ENCODE peak calls at places on chromosomes 5 and 9, in four cellular contexts. L is occipital lobe, C is lower lobe of right lung, N is foreskin fibroblast. Q is an unnamed sample.
A peak's percentile ranks its signal among the peaks of the same experiment; 100 is the strongest.

GRCh38 chr9:115715656-115716055 is 437.9 kb upstream of the PAPPA start:
- DNase-seq in C (no peak), N (peak; percentile 41), L (no peak), Q (no peak)

GRCh38 chr9:18865542-18865941 is 167.5 kb downstream of the SAXO1 start:
- DNase-seq in C (no peak), L (no peak), N (no peak), Q (no peak)

GRCh38 chr5:59813761-59814562 is 79.6 kb downstream of the PDE4D start:
- DNase-seq in C (no peak), L (no peak), N (peak; percentile 84), Q (no peak)

GRCh38 chr9:121445986-121446385 is 53.7 kb downstream of the GGTA1 start:
- DNase-seq in L (no peak), N (no peak), C (no peak), Q (no peak)

GRCh38 chr9:137297060-137297664 is 4.9 kb downstream of the NRARP start:
- DNase-seq in N (no peak), C (no peak), L (no peak), Q (no peak)

GRCh38 chr9:137294684-137295312 is 7.3 kb downstream of the NRARP start:
- DNase-seq in C (no peak), L (no peak), N (peak; percentile 66), Q (no peak)

GRCh38 chr5:127871448-127872153 is 168.4 kb downstream of the CCDC192 start:
- DNase-seq in C (no peak), N (peak; percentile 52), L (no peak), Q (no peak)

GRCh38 chr5:174920906-174921550 is 196.6 kb downstream of the MSX2 start:
- DNase-seq in L (no peak), C (no peak), N (no peak), Q (no peak)

GRCh38 chr9:133125706-133126696 is 5.0 kb upstream of the RALGDS start:
- DNase-seq in L (no peak), C (peak; percentile 68), N (peak; percentile 77), Q (no peak)

GRCh38 chr5:41418220-41419031 is 92.0 kb downstream of the PLCXD3 start:
- DNase-seq in L (no peak), N (peak; percentile 65), C (no peak), Q (no peak)

GRCh38 chr5:142059304-142059940 is 46.6 kb upstream of the GNPDA1 start:
- DNase-seq in L (no peak), C (no peak), N (peak; percentile 56), Q (no peak)

GRCh38 chr5:165187815-165188214 is 1682.4 kb downstream of the MAT2B start:
- DNase-seq in N (no peak), C (no peak), L (no peak), Q (no peak)

GRCh38 chr5:94396687-94397086 is 221.7 kb downstream of the KIAA0825 start:
- DNase-seq in N (no peak), L (no peak), C (no peak), Q (no peak)

GRCh38 chr5:37308796-37309195 is 59.6 kb upstream of the CPLANE1 start:
- DNase-seq in L (no peak), N (peak; percentile 40), C (no peak), Q (no peak)

GRCh38 chr5:12845549-12846159 is 941.4 kb upstream of the CTNND2 start:
- DNase-seq in N (no peak), C (no peak), L (no peak), Q (no peak)

GRCh38 chr5:34833991-34834793 is 4.8 kb upstream of the TTC23L start:
- DNase-seq in L (no peak), N (peak; percentile 29), C (no peak), Q (no peak)

GRCh38 chr9:131013015-131013755 is 4.2 kb downstream of the LAMC3 start:
- DNase-seq in N (no peak), L (no peak), C (no peak), Q (no peak)

GRCh38 chr5:29853711-29854110 is 1339.8 kb upstream of the CDH6 start:
- DNase-seq in L (no peak), N (no peak), C (no peak), Q (no peak)

GRCh38 chr9:91858670-91859030 is 91.4 kb downstream of the ROR2 start:
- DNase-seq in L (no peak), N (no peak), C (no peak), Q (no peak)

GRCh38 chr5:140631063-140631462 is 1.9 kb downstream of the CD14 start:
- DNase-seq in N (no peak), C (no peak), L (no peak), Q (no peak)

GRCh38 chr9:27248702-27249101 is 48.2 kb downstream of the EQTN start:
- DNase-seq in N (no peak), L (no peak), C (no peak), Q (no peak)

GRCh38 chr9:137232101-137232500 is 1.4 kb downstream of the SLC34A3 start:
- DNase-seq in L (no peak), N (no peak), C (no peak), Q (no peak)

GRCh38 chr5:5886812-5887486 is 464.5 kb downstream of the ICE1 start:
- DNase-seq in C (peak; percentile 51), L (no peak), N (no peak), Q (peak; percentile 18)

GRCh38 chr5:149799119-149799623 is 69.1 kb downstream of the PPARGC1B start:
- DNase-seq in C (no peak), L (no peak), N (peak; percentile 94), Q (no peak)

GRCh38 chr5:150672237-150672883 is 11.3 kb downstream of the MYOZ3 start:
- DNase-seq in N (peak; percentile 38), L (no peak), C (no peak), Q (no peak)

GRCh38 chr5:147902606-147903115 is 3.7 kb downstream of the C5orf46 start:
- DNase-seq in N (no peak), L (no peak), C (no peak), Q (no peak)

GRCh38 chr9:19551124-19551929 is 142.5 kb downstream of the ACER2 start:
- DNase-seq in C (no peak), L (no peak), N (no peak), Q (no peak)

GRCh38 chr5:38651806-38652205 is 95.4 kb upstream of the LIFR start:
- DNase-seq in N (no peak), L (no peak), C (no peak), Q (no peak)

GRCh38 chr9:22623236-22623635 is 176.6 kb downstream of the DMRTA1 start:
- DNase-seq in C (no peak), L (no peak), N (no peak), Q (no peak)

GRCh38 chr5:81718300-81718699 is 32.6 kb downstream of the SSBP2 start:
- DNase-seq in N (no peak), C (no peak), L (no peak), Q (no peak)

GRCh38 chr5:154095819-154096380 is 57.1 kb downstream of the MFAP3 start:
- DNase-seq in L (peak; percentile 15), N (no peak), C (no peak), Q (no peak)

GRCh38 chr5:176524987-176525386 is 12.2 kb downstream of the RNF44 start:
- DNase-seq in L (no peak), N (no peak), C (no peak), Q (no peak)

GRCh38 chr9:123157216-123157615 is 111.2 kb downstream of the STRBP start:
- DNase-seq in N (peak; percentile 20), C (no peak), L (no peak), Q (no peak)

GRCh38 chr9:6133346-6134063 is 82.1 kb upstream of the IL33 start:
- DNase-seq in L (no peak), N (no peak), C (no peak), Q (no peak)

GRCh38 chr5:167626341-167627118 is 664.9 kb upstream of the WWC1 start:
- DNase-seq in N (no peak), C (no peak), L (no peak), Q (no peak)

GRCh38 chr9:77820293-77820954 is 172.3 kb upstream of the GNA14 start:
- DNase-seq in L (no peak), N (peak; percentile 83), C (no peak), Q (no peak)

GRCh38 chr5:79787448-79787847 is 97.8 kb downstream of the CMYA5 start:
- DNase-seq in C (no peak), L (no peak), N (no peak), Q (no peak)

GRCh38 chr5:64790210-64790609 is 21.5 kb downstream of the CWC27 start:
- DNase-seq in C (no peak), N (peak; percentile 21), L (no peak), Q (no peak)

GRCh38 chr5:37770791-37771190 is 69.0 kb downstream of the GDNF start:
- DNase-seq in C (no peak), L (no peak), N (no peak), Q (no peak)

Q was measured in T-helper 17 cell.